ENCODE peak calls at places on chromosomes 13 and 19, in five cellular contexts. D is choroid plexus epithelial cell; A is stimulated activated CD4-positive, alpha-beta T cell treated with anti-CD3 and anti-CD28 coated beads, Interleukin-12 subunit alpha, Interleukin-12 subunit beta, amount 100 ng/mL, for 24 hours; S is activated T-helper 1 cell treated with Interleukin-2 at 50 U/mL for 16 hours; F is T-helper 2 cell. X is an unnamed sample.

GRCh38 chr19:41997121-41997850 is 3.3 kb upstream of the ATP1A3 start:
- DNase-seq in D (peak; percentile 45), A (no peak), S (no peak), F (peak; percentile 15), X (peak; percentile 86)

GRCh38 chr13:83798731-83799130 is 83.5 kb downstream of the SLITRK1 start:
- DNase-seq in D (peak; percentile 47), A (no peak), S (no peak), F (no peak), X (no peak)

GRCh38 chr13:30923423-30923822 is 9.0 kb upstream of the TEX26 start:
- DNase-seq in D (no peak), A (no peak), S (no peak), F (no peak), X (no peak)

GRCh38 chr13:109678459-109678858 is 107.9 kb downstream of the IRS2 start:
- DNase-seq in D (no peak), A (no peak), S (no peak), F (no peak), X (no peak)

GRCh38 chr13:48942131-48942530 is 33.6 kb upstream of the FNDC3A start:
- DNase-seq in D (peak; percentile 58), A (no peak), S (no peak), F (no peak), X (no peak)

GRCh38 chr13:23960566-23961156 is 63.4 kb upstream of the C1QTNF9B start:
- DNase-seq in D (peak; percentile 78), A (no peak), S (no peak), F (no peak), X (no peak)

GRCh38 chr19:34712606-34713261 is 21.3 kb upstream of the ZNF181 start:
- DNase-seq in D (peak; percentile 93), A (no peak), S (peak; percentile 19), F (peak; percentile 31), X (no peak)

GRCh38 chr13:61695147-61695546 is 279.5 kb upstream of the PCDH20 start:
- DNase-seq in D (no peak), A (no peak), S (no peak), F (no peak), X (no peak)

GRCh38 chr19:3061214-3062161 is 807 bp downstream of the TLE5 start:
- DNase-seq in D (peak; percentile 34), A (peak; percentile 29), S (peak; percentile 79), F (peak; percentile 68), X (peak; percentile 58)

GRCh38 chr13:42968906-42969305 is 23.1 kb downstream of the EPSTI1 start:
- DNase-seq in D (no peak), A (no peak), S (no peak), F (no peak), X (peak; percentile 83)

GRCh38 chr13:87206708-87207107 is 464.5 kb upstream of the SLITRK5 start:
- DNase-seq in D (no peak), A (no peak), S (no peak), F (no peak), X (no peak)

GRCh38 chr19:51514866-51515481 is 13.4 kb upstream of the SIGLEC12 start:
- DNase-seq in D (peak; percentile 78), A (peak; percentile 12), S (no peak), F (no peak), X (no peak)

GRCh38 chr13:113137656-113138292 is 15.2 kb downstream of the F10 start:
- DNase-seq in D (no peak), A (no peak), S (no peak), F (no peak), X (no peak)

GRCh38 chr19:48715681-48716171 is 3.8 kb downstream of the MAMSTR start:
- DNase-seq in D (no peak), A (no peak), S (no peak), F (no peak), X (no peak)

GRCh38 chr13:19794552-19795143 is 11.9 kb upstream of the PSPC1 start:
- DNase-seq in D (no peak), A (no peak), S (no peak), F (no peak), X (no peak)

GRCh38 chr13:94524407-94524806 is 44.9 kb upstream of the DCT start:
- DNase-seq in D (no peak), A (no peak), S (no peak), F (no peak), X (no peak)

GRCh38 chr13:106859505-106859904 is 291.6 kb upstream of the ARGLU1 start:
- DNase-seq in D (no peak), A (no peak), S (no peak), F (no peak), X (no peak)

GRCh38 chr13:33636955-33637670 is 180.8 kb upstream of the RFC3 start:
- DNase-seq in D (no peak), A (no peak), S (no peak), F (no peak), X (no peak)

GRCh38 chr13:65292488-65292901 is 1937.6 kb downstream of the PCDH9 start:
- DNase-seq in D (peak; percentile 86), A (no peak), S (no peak), F (no peak), X (no peak)

GRCh38 chr13:44622701-44623100 is 46.6 kb upstream of the TSC22D1 start:
- DNase-seq in D (no peak), A (no peak), S (no peak), F (no peak), X (no peak)

GRCh38 chr19:6141217-6141616 is 5.8 kb downstream of the ACSBG2 start:
- DNase-seq in D (no peak), A (no peak), S (no peak), F (no peak), X (no peak)

GRCh38 chr19:39407394-39407643 is 672 bp downstream of the ZFP36 start:
- DNase-seq in D (no peak), A (no peak), S (no peak), F (no peak), X (no peak)

GRCh38 chr13:68257111-68257842 is 1027.1 kb upstream of the PCDH9 start:
- DNase-seq in D (peak; percentile 61), A (no peak), S (no peak), F (no peak), X (no peak)

GRCh38 chr13:24348797-24349515 is 39.6 kb downstream of the C1QTNF9 start:
- DNase-seq in D (no peak), A (no peak), S (no peak), F (no peak), X (no peak)

GRCh38 chr13:105153626-105154025 is 1381.8 kb downstream of the EFNB2 start:
- DNase-seq in D (peak; percentile 32), A (no peak), S (no peak), F (no peak), X (no peak)

GRCh38 chr13:94251801-94252200 is 227.7 kb downstream of the DCT start:
- DNase-seq in D (peak; percentile 55), A (no peak), S (no peak), F (no peak), X (no peak)

GRCh38 chr19:2274937-2275535 is 6.9 kb downstream of the PEAK3 start:
- DNase-seq in D (peak; percentile 70), A (no peak), S (no peak), F (peak; percentile 32), X (peak; percentile 85)

GRCh38 chr13:40394304-40394983 is 272.0 kb downstream of the FOXO1 start:
- DNase-seq in D (no peak), A (no peak), S (no peak), F (no peak), X (no peak)

GRCh38 chr19:32558607-32559228 is 22.3 kb upstream of the PDCD5 start:
- DNase-seq in D (no peak), A (no peak), S (no peak), F (no peak), X (no peak)

GRCh38 chr13:103403814-103404213 is 337.6 kb upstream of the SLC10A2 start:
- DNase-seq in D (no peak), A (no peak), S (no peak), F (no peak), X (no peak)

GRCh38 chr13:112965103-112965502 is 3.9 kb upstream of the MCF2L start:
- DNase-seq in D (no peak), A (no peak), S (no peak), F (no peak), X (peak; percentile 60)

GRCh38 chr19:6063576-6063961 is 46.7 kb downstream of the RFX2 start:
- DNase-seq in D (no peak), A (no peak), S (no peak), F (no peak), X (no peak)

X was measured in left lung.